ENCODE peak calls at places on chromosomes 16 and 17, in seven cellular contexts. T is cardiac muscle cell, F is mesendoderm, J is body of pancreas, A is neuronal stem cell, Q is IMR-90, X is ovary. I is an unnamed sample.

GRCh38 chr17:53950207-53950857 is 127.6 kb downstream of the KIF2B start:
- DNase-seq in T (peak; percentile 51), F (peak; percentile 76), J (no peak), A (no peak), Q (no peak), X (no peak), I (no peak)

GRCh38 chr16:1929578-1930337 is 11.5 kb upstream of the HS3ST6 start:
- DNase-seq in T (peak; percentile 91), F (peak; percentile 82), J (peak; percentile 89), A (peak; percentile 79), Q (peak; percentile 72), X (peak; percentile 89), I (peak; percentile 85)

GRCh38 chr17:81091774-81092517 is 57.0 kb downstream of the BAIAP2 start:
- DNase-seq in T (no peak), F (no peak), J (no peak), A (no peak), Q (no peak), X (no peak), I (no peak)

GRCh38 chr17:42682400-42683384 is at the start of gene CNTNAP1:
- DNase-seq in T (peak; percentile 83), F (peak; percentile 76), J (peak; percentile 54), A (peak; percentile 66), Q (peak; percentile 84), X (peak; percentile 79), I (no peak)

GRCh38 chr17:55202906-55203305 is 61.9 kb upstream of the HLF start:
- DNase-seq in T (no peak), F (no peak), J (no peak), A (no peak), Q (no peak), X (no peak), I (no peak)

GRCh38 chr17:31699281-31699680 is 159.8 kb downstream of the COPRS start:
- DNase-seq in T (no peak), F (no peak), J (no peak), A (no peak), Q (peak; percentile 37), X (no peak), I (no peak)

GRCh38 chr17:67164298-67164697 is 80.7 kb downstream of the HELZ start:
- DNase-seq in T (no peak), F (no peak), J (no peak), A (no peak), Q (no peak), X (no peak), I (no peak)

GRCh38 chr16:74608944-74609343 is 2.0 kb upstream of the GLG1 start:
- DNase-seq in T (no peak), F (peak; percentile 70), J (no peak), A (no peak), Q (no peak), X (no peak), I (peak; percentile 51)

GRCh38 chr17:55336426-55336825 is 71.7 kb downstream of the HLF start:
- DNase-seq in T (no peak), F (no peak), J (no peak), A (no peak), Q (no peak), X (no peak), I (no peak)

GRCh38 chr16:75380870-75381269 is 52.4 kb downstream of the CFDP1 start:
- DNase-seq in T (no peak), F (no peak), J (no peak), A (no peak), Q (peak; percentile 79), X (no peak), I (no peak)

GRCh38 chr16:49581630-49582298 is 208.2 kb downstream of the C16orf78 start:
- DNase-seq in T (peak; percentile 69), F (no peak), J (no peak), A (no peak), Q (no peak), X (no peak), I (no peak)

GRCh38 chr17:83152221-83152744 is 72.9 kb downstream of the METRNL start:
- DNase-seq in T (no peak), F (no peak), J (no peak), A (no peak), Q (no peak), X (no peak), I (no peak)

GRCh38 chr17:40129498-40129897 is 7.7 kb downstream of the MSL1 start:
- DNase-seq in T (no peak), F (no peak), J (no peak), A (no peak), Q (no peak), X (no peak), I (no peak)

GRCh38 chr16:69197573-69197972 is 10.6 kb downstream of the SNTB2 start:
- DNase-seq in T (no peak), F (no peak), J (no peak), A (no peak), Q (no peak), X (no peak), I (no peak)

GRCh38 chr16:35142809-35143192 is 1683.4 kb downstream of the TP53TG3F start:
- DNase-seq in T (no peak), F (no peak), J (no peak), A (no peak), Q (no peak), X (no peak), I (no peak)

GRCh38 chr17:70987867-70988340 is 818.6 kb downstream of the KCNJ2 start:
- DNase-seq in T (no peak), F (peak; percentile 85), J (no peak), A (no peak), Q (no peak), X (no peak), I (no peak)

GRCh38 chr16:89316701-89317100 is 99.2 kb downstream of the ZNF778 start:
- DNase-seq in T (no peak), F (no peak), J (no peak), A (no peak), Q (no peak), X (no peak), I (no peak)

GRCh38 chr16:65667013-65667578 is 545.2 kb upstream of the CDH11 start:
- DNase-seq in T (peak; percentile 17), F (peak; percentile 81), J (no peak), A (no peak), Q (peak; percentile 28), X (no peak), I (no peak)

GRCh38 chr16:88809068-88809675 is 2.6 kb downstream of the APRT start:
- DNase-seq in T (no peak), F (no peak), J (peak; percentile 46), A (no peak), Q (no peak), X (no peak), I (no peak)

GRCh38 chr17:66727634-66728570 is 107.0 kb upstream of the CACNG5 start:
- DNase-seq in T (peak; percentile 73), F (peak; percentile 84), J (peak; percentile 73), A (peak; percentile 36), Q (peak; percentile 50), X (peak; percentile 42), I (no peak)

GRCh38 chr17:72594248-72594647 is 473.4 kb downstream of the SOX9 start:
- DNase-seq in T (no peak), F (peak; percentile 39), J (no peak), A (no peak), Q (no peak), X (no peak), I (no peak)

GRCh38 chr16:84178892-84179611 is 7.8 kb downstream of the TAF1C start:
- DNase-seq in T (no peak), F (no peak), J (no peak), A (no peak), Q (no peak), X (no peak), I (no peak)

GRCh38 chr17:17425591-17425990 is 51.2 kb upstream of the MED9 start:
- DNase-seq in T (no peak), F (no peak), J (no peak), A (no peak), Q (no peak), X (no peak), I (no peak)

GRCh38 chr16:56866955-56867830 is 2.2 kb downstream of the SLC12A3 start:
- DNase-seq in T (peak; percentile 70), F (peak; percentile 60), J (peak; percentile 63), A (peak; percentile 61), Q (peak; percentile 67), X (peak; percentile 64), I (no peak)

GRCh38 chr16:84985079-84986065 is 26.0 kb downstream of the ZDHHC7 start:
- DNase-seq in T (no peak), F (no peak), J (no peak), A (no peak), Q (peak; percentile 93), X (no peak), I (no peak)

GRCh38 chr16:28304214-28304613 is 11.9 kb downstream of the SBK1 start:
- DNase-seq in T (peak; percentile 87), F (peak; percentile 64), J (peak; percentile 12), A (peak; percentile 21), Q (peak; percentile 40), X (peak; percentile 25), I (no peak)

GRCh38 chr16:29993903-29994612 is 1.4 kb downstream of the HIRIP3 start:
- DNase-seq in T (no peak), F (no peak), J (no peak), A (no peak), Q (no peak), X (no peak), I (no peak)
- H3K4me1 ChIP-seq in T (no peaks in the 10 kb centered on the region), F (peaks cover 2% of the 10 kb centered on the region), J (peaks cover 26% of the 10 kb centered on the region), A (peaks cover 8% of the 10 kb centered on the region), Q (peaks cover 8% of the 10 kb centered on the region), X (peaks cover 3% of the 10 kb centered on the region), I (peaks cover 14% of the 10 kb centered on the region)

DNA sequence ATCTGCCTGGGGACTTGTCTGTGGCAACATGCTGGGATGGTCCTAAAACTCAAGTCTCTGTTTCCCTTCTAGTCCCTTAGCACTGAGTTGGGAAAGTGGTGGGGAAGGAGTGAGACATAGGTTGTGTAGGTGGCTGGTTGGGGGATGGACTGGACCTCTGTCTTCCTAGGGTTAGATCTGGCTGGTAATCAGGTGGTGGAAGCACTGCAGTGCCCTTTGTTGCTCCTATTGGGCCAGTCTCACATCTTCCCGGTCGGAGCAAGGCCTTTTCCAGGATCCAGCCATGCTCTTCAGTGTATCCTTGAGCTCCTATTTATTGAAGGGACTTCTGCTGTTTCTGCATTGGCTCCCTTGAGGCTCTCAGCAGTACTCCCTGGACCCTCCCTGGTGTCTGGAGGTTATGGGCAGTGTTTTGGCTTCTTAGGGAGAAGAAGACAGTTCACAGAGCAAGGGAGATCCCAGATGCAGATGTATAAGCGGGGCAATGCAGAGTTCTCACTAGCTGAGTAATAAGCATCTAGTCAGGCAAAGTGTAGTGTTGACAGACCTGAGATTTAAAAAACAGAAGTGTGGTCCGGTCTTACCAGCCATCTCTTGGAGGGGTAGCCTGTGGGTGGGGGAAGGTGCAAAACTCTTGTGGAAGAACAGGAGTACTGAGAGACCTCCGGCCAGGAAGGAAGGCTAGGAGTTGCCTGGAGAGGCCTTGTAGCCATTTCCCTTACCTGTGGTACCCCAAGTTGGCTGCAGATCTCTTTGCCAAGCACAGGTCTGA is 1.3 kb upstream of the NUTF2 start:
- DNase-seq in T (no peak), F (no peak), J (no peak), A (no peak), Q (no peak), X (no peak), I (peak; percentile 6)
- H3K4me1 ChIP-seq in T (peaks cover 33% of the 10 kb centered on the region), F (peaks cover 17% of the 10 kb centered on the region), J (peaks cover 61% of the 10 kb centered on the region), A (peaks cover 22% of the 10 kb centered on the region), Q (peaks cover 13% of the 10 kb centered on the region), X (peaks cover 16% of the 10 kb centered on the region), I (peaks cover 49% of the 10 kb centered on the region)

GRCh38 chr17:38603786-38604478 is 1.8 kb downstream of the SRCIN1 start:
- DNase-seq in T (no peak), F (no peak), J (no peak), A (no peak), Q (no peak), X (no peak), I (no peak)
- H3K4me1 ChIP-seq in T (peaks cover 17% of the 10 kb centered on the region), F (peaks cover 12% of the 10 kb centered on the region), J (peaks cover 32% of the 10 kb centered on the region), A (peaks cover 39% of the 10 kb centered on the region), Q (no peaks in the 10 kb centered on the region), X (peaks cover 6% of the 10 kb centered on the region), I (peaks cover 20% of the 10 kb centered on the region)

GRCh38 chr17:77471984-77472836 is 331.4 kb downstream of the SEC14L1 start:
- DNase-seq in T (peak; percentile 94), F (peak; percentile 86), J (peak; percentile 38), A (no peak), Q (peak; percentile 64), X (peak; percentile 76), I (no peak)
- H3K4me1 ChIP-seq in T (peaks cover 82% of the 10 kb centered on the region), F (peaks cover 34% of the 10 kb centered on the region), J (peaks cover 56% of the 10 kb centered on the region), A (peaks cover 61% of the 10 kb centered on the region), Q (peaks cover 66% of the 10 kb centered on the region), X (peaks cover 47% of the 10 kb centered on the region), I (peaks cover 100% of the 10 kb centered on the region)

I was measured in CD8-positive, alpha-beta T cell.